ENCODE peak calls at places on chromosome 22, in eight cellular contexts. C, Z, M, U, B, Y, G and I are unnamed samples.
A peak's percentile ranks its signal among the peaks of the same experiment; 100 is the strongest.

GRCh38 chr22:46573781-46574437 is 36.5 kb upstream of the CELSR1 start:
- DNase-seq in C (no peak), G (no peak), U (no peak), M (no peak), Y (no peak), B (no peak), Z (peak; percentile 1), I (no peak)

GRCh38 chr22:45497268-45497667 is 5.4 kb upstream of the FBLN1 start:
- DNase-seq in Y (no peak), B (no peak), C (no peak), Z (no peak), U (no peak), G (no peak), M (no peak), I (no peak)

GRCh38 chr22:31056986-31057599 is 24.0 kb upstream of the SMTN start:
- DNase-seq in Z (no peak), Y (no peak), M (no peak), B (no peak), C (no peak), U (no peak), G (no peak), I (no peak)

GRCh38 chr22:49595465-49596078 is 232.1 kb downstream of the BRD1 start:
- DNase-seq in Y (no peak), C (no peak), Z (no peak), B (no peak), U (no peak), G (no peak), M (no peak), I (no peak)

GRCh38 chr22:43923191-43923590 is 414 bp upstream of the PNPLA3 start:
- DNase-seq in M (no peak), C (no peak), Z (no peak), Y (no peak), B (no peak), U (no peak), G (no peak), I (no peak)

GRCh38 chr22:45977003-45977395 is at the start of gene WNT7B:
- DNase-seq in Z (peak; percentile 72), U (peak; percentile 74), M (peak; percentile 33), Y (no peak), G (peak; percentile 21), C (no peak), B (peak; percentile 37), I (no peak)

GRCh38 chr22:25172153-25172552 is 27.5 kb upstream of the CRYBB3 start:
- DNase-seq in U (no peak), G (no peak), C (no peak), Z (no peak), M (peak; percentile 8), Y (no peak), B (no peak), I (no peak)

GRCh38 chr22:43442386-43443060 is 30.7 kb downstream of the MPPED1 start:
- DNase-seq in Y (no peak), U (peak; percentile 33), B (no peak), G (no peak), Z (no peak), M (no peak), C (peak; percentile 22), I (no peak)

GRCh38 chr22:35477911-35478582 is 62.6 kb upstream of the RASD2 start:
- DNase-seq in B (no peak), Z (no peak), Y (no peak), M (peak; percentile 27), U (no peak), C (peak; percentile 18), G (no peak), I (no peak)

GRCh38 chr22:35394011-35394312 is 6.0 kb upstream of the MCM5 start:
- DNase-seq in M (no peak), B (no peak), Y (no peak), U (no peak), C (no peak), Z (no peak), G (no peak), I (no peak)

GRCh38 chr22:20422965-20423635 is 14.5 kb downstream of the SCARF2 start:
- DNase-seq in Z (no peak), U (no peak), C (no peak), B (no peak), M (no peak), Y (no peak), G (peak; percentile 52), I (no peak)

GRCh38 chr22:20422271-20422958 is 15.2 kb downstream of the SCARF2 start:
- DNase-seq in Z (peak; percentile 11), Y (peak; percentile 73), B (no peak), G (peak; percentile 82), M (no peak), U (no peak), C (no peak), I (no peak)

GRCh38 chr22:20419664-20419951 is 18.0 kb downstream of the SCARF2 start:
- DNase-seq in Z (no peak), G (no peak), Y (no peak), M (no peak), U (no peak), C (no peak), B (no peak), I (no peak)

GRCh38 chr22:20420157-20420842 is 17.3 kb downstream of the SCARF2 start:
- DNase-seq in M (no peak), Y (no peak), U (no peak), G (no peak), C (no peak), B (no peak), Z (no peak), I (no peak)

DNA sequence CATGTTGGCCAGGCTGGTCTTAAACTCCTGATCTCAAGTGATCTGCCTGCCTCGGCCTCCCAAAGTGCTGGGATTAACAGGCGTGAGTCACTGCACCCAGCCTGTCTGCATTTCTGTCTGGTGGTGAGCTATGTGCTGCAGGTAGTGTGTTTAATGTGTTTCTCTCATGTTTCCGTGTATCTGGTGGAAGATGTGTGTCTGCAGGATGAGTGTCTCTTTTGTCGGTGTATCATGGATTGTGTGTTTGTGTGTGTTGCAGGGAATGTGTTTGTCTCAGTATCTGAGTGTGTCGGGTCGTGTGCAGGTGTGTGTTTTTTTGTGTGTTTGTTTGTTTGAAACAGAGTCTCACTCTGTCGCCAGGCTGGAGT is 16.1 kb downstream of the SCARF2 start:
- DNase-seq in Y (no peak), B (no peak), U (no peak), C (no peak), G (no peak), M (no peak), Z (no peak), I (no peak)
- H3K4me1 ChIP-seq in Y (peaks cover 22% of the 10 kb centered on the region), B (no peaks in the 10 kb centered on the region), U (no peaks in the 10 kb centered on the region), C (no peaks in the 10 kb centered on the region), G (peaks cover 19% of the 10 kb centered on the region), M (peaks cover 9% of the 10 kb centered on the region), Z (no peaks in the 10 kb centered on the region), I (no peaks in the 10 kb centered on the region)

DNA sequence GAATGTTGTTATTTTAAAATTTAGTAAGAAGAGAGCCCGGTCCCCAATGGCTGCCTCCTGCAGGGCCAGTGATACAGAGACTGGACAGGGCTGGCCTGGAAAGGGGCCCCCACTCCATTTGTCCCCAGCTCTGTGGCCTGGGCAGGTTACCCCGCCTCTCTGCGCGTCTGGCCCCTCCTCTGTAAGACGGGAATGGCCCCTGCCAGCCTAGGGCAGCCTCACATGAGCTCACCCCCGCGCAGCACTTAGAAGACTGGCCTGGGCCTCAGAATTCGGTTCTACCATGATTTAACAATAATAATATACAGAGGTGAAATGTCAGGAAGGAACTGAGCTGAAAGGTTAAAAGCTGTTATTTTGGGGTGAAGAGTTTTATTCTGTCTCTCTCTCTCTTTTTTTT is 1.3 kb downstream of the APOBEC3G start:
- DNase-seq in Z (no peak), M (no peak), U (no peak), C (no peak), Y (no peak), G (no peak), B (no peak), I (no peak)
- H3K9ac ChIP-seq in Z (no peak overlapping the region), M (no peak overlapping the region), U (no peak overlapping the region), C (no peak overlapping the region), Y (no peak overlapping the region), G (no peak overlapping the region), B (no peak overlapping the region), I (no peak overlapping the region)

GRCh38 chr22:39526736-39527171 is 5.8 kb downstream of the RPS19BP1 start:
- DNase-seq in Y (peak; percentile 40), Z (peak; percentile 25), M (no peak), U (no peak), B (no peak), G (no peak), C (no peak), I (no peak)

GRCh38 chr22:39528681-39529486 is 3.7 kb downstream of the RPS19BP1 start:
- DNase-seq in G (peak; percentile 97), B (peak; percentile 96), Y (peak; percentile 91), Z (peak; percentile 95), U (peak; percentile 98), C (peak; percentile 95), M (peak; percentile 88), I (peak; percentile 86)

GRCh38 chr22:39525658-39525975 is 5.3 kb downstream of the ATF4 start:
- DNase-seq in B (no peak), Y (no peak), G (no peak), Z (no peak), M (no peak), U (no peak), C (no peak), I (no peak)

GRCh38 chr22:39528080-39528661 is 4.4 kb downstream of the RPS19BP1 start:
- DNase-seq in M (no peak), G (peak; percentile 19), U (peak; percentile 63), C (no peak), Z (no peak), Y (no peak), B (no peak), I (no peak)

DNA sequence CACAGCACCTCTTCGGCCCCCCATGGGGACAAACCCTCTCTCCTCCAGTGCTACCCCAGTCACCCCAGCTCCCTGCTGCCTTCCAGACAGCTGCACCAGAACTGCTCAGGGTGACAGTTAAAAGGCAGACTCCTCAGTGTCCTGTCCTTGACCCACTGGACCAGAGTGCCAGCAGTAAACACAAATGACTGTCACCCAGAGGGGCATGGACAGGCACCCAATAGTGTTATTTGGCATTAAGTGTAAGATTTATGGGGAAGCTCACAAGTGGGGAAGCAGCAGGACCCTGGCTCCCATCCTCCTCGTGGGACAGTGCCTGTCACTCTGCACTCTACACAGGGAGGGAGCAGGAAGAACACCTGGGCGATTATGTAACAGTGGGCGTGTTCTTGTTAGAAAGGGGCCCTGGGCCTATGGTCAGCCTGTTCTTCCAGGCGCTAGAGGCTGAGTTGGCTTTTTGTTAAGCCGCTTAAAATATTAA is 5.0 kb downstream of the RPS19BP1 start:
- DNase-seq in U (no peak), C (peak; percentile 48), Y (no peak), Z (no peak), G (peak; percentile 29), M (no peak), B (peak; percentile 56), I (no peak)
- H3K4me1 ChIP-seq in U (peaks cover 13% of the 10 kb centered on the region), C (peaks cover 3% of the 10 kb centered on the region), Y (peaks cover 60% of the 10 kb centered on the region), Z (peaks cover 15% of the 10 kb centered on the region), G (peaks cover 59% of the 10 kb centered on the region), M (peaks cover 42% of the 10 kb centered on the region), B (peaks cover 45% of the 10 kb centered on the region), I (peaks cover 22% of the 10 kb centered on the region)

GRCh38 chr22:40665312-40665711 is 14.0 kb upstream of the MCHR1 start:
- DNase-seq in U (no peak), G (peak; percentile 21), C (no peak), Z (no peak), M (no peak), Y (no peak), B (no peak), I (no peak)

GRCh38 chr22:40666151-40666848 is 13.0 kb upstream of the MCHR1 start:
- DNase-seq in Y (no peak), G (no peak), B (no peak), Z (no peak), M (no peak), U (no peak), C (no peak), I (no peak)

GRCh38 chr22:40660725-40661124 is 18.6 kb upstream of the MCHR1 start:
- DNase-seq in U (no peak), B (no peak), M (no peak), C (no peak), G (no peak), Z (no peak), Y (no peak), I (no peak)

GRCh38 chr22:40661661-40662060 is 17.6 kb upstream of the MCHR1 start:
- DNase-seq in Z (no peak), U (no peak), C (no peak), M (no peak), G (no peak), B (no peak), Y (no peak), I (no peak)
- H3K9ac ChIP-seq in Z (no peak overlapping the region), U (no peak overlapping the region), C (no peak overlapping the region), M (no peak overlapping the region), G (no peak overlapping the region), B (no peak overlapping the region), Y (no peak overlapping the region), I (no peak overlapping the region)